ENCODE peak calls at places on chromosomes 6 and 20, in eight cellular contexts. S is IMR-90, T is cardiac fibroblast, E is B cell, N is ovary, R is lower lobe of right lung, O is esophagus squamous epithelium, D is bronchial epithelial cell. B is an unnamed sample.

GRCh38 chr6:122081921-122082320 is 317.5 kb upstream of the HSF2 start:
- DNase-seq in S (no peak), T (no peak), E (no peak), N (no peak), R (no peak), O (no peak), D (no peak), B (no peak)

GRCh38 chr20:63128956-63129355 is 87.0 kb downstream of the YTHDF1 start:
- DNase-seq in S (no peak), T (no peak), E (no peak), N (no peak), R (peak; percentile 37), O (no peak), D (no peak), B (no peak)

GRCh38 chr6:157510329-157511188 is 129.6 kb downstream of the ZDHHC14 start:
- DNase-seq in S (no peak), T (no peak), E (peak; percentile 30), N (no peak), R (no peak), O (no peak), D (no peak), B (no peak)

GRCh38 chr6:110755411-110755834 is 59.8 kb downstream of the CDK19 start:
- DNase-seq in S (peak; percentile 16), T (no peak), E (no peak), N (no peak), R (no peak), O (no peak), D (peak; percentile 10), B (no peak)

GRCh38 chr6:98808522-98809210 is 25.7 kb upstream of the POU3F2 start:
- DNase-seq in S (no peak), T (peak; percentile 29), E (no peak), N (no peak), R (no peak), O (no peak), D (peak; percentile 4), B (no peak)

GRCh38 chr6:100307561-100307960 is 157.2 kb downstream of the SIM1 start:
- DNase-seq in S (no peak), T (no peak), E (no peak), N (no peak), R (no peak), O (no peak), D (peak; percentile 34), B (no peak)

GRCh38 chr20:5513975-5514516 is 197.3 kb upstream of the PROKR2 start:
- DNase-seq in S (peak; percentile 49), T (no peak), E (no peak), N (no peak), R (no peak), O (no peak), D (peak; percentile 75), B (no peak)

GRCh38 chr6:109315331-109316129 is 66.7 kb downstream of the CD164 start:
- DNase-seq in S (no peak), T (no peak), E (no peak), N (no peak), R (no peak), O (no peak), D (no peak), B (no peak)

GRCh38 chr20:62054451-62054953 is 11.2 kb downstream of the TAF4 start:
- DNase-seq in S (no peak), T (no peak), E (no peak), N (no peak), R (no peak), O (no peak), D (no peak), B (no peak)

DNA sequence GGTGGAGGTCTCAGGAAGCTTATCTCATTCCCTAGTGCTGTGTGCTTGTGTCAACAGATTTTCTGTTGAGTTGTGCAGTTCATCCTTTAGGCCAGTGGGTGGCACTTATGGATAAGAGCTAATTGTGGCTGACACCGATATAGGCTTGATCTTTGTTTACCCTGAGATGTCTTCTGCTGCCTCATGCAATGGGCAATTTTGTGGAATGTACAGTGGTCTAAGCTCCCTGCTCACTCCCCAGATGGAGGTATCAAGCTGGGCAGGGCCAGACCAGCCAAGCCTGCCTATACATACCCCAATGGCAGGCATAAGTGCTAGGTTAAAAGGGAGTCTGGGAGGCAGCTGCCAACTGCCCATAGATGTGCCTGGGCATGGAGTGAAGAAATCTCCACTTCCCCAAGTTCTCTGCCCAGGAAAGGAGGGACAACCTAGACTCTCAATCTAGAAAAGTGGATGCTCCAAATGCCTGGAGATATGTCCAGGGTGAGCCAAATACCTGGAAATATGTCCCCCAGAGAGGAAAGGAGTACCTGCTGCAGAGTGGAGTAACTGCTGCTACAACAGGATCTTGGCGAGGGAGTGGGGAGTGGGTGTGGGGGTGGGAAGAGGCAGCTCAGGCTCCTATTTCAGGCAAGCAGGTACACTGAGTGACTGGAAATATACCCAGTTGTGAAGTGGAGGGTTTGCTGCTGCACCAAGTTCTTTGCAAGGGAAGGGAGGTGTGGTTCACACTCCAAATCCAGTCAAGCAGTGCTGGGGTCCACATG is 53.2 kb upstream of the ARG1 start:
- DNase-seq in S (peak; percentile 45), T (peak; percentile 58), E (peak; percentile 36), N (no peak), R (no peak), O (no peak), D (peak; percentile 57), B (no peak)
- TF ChIP-seq CTCF in S (peak; percentile 54), T (peak; percentile 76), E (peak; percentile 64), N (no peak), R (peak; percentile 49), O (peak; percentile 38), D (peak; percentile 70), B (peak; percentile 43)

DNA sequence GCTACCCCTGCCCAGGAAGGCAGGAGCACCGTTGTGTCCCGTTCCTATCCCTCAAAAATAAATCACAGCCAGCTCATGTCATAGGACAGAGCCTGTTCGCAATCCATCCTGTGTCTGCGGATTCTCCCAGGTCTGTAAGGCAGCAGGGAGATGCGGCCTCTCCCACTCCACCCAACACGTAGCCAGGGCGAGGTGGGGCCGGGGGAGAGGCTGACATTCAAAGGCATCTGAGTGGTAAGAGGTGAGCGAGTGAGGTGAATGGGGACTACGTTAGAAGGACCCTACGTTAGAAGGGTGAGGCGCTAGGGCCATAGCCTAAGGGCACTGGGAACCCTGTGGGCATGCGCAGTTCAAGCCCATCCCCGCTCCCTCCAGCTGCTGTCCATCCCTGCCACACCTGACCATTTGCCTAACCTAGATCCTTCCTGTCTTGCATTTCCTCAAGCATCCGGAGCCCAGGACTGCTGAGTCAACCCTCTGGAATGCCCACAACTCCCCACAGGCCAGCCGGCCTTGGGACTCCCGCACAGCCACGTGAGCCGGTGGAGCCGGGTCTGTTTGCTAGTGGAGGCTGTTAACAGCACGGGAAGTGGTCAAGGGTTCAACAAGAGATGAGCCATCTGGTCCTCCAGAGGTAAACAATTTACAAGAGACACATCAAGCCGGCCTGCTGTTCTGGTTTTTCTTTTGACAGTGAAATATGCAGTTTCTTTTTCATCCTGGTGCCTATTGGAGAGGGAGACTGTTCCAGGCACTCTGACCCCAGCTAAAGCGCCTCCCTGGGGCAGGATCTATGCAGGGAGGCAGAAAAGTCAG is 45.9 kb downstream of the RIPOR3 start:
- DNase-seq in S (peak; percentile 100), T (peak; percentile 99), E (no peak), N (peak; percentile 89), R (peak; percentile 59), O (no peak), D (peak; percentile 83), B (no peak)
- TF ChIP-seq CTCF in S (peak; percentile 10), T (no peak), E (no peak), N (no peak), R (no peak), O (no peak), D (no peak), B (no peak)

GRCh38 chr20:38260025-38260377 is 534 bp downstream of the KIAA1755 start:
- DNase-seq in S (no peak), T (no peak), E (no peak), N (peak; percentile 40), R (no peak), O (no peak), D (no peak), B (no peak)

GRCh38 chr20:38261054-38261390 is 487 bp upstream of the KIAA1755 start:
- DNase-seq in S (no peak), T (no peak), E (no peak), N (no peak), R (no peak), O (no peak), D (no peak), B (no peak)

GRCh38 chr20:38256966-38257365 is 3.6 kb downstream of the KIAA1755 start:
- DNase-seq in S (no peak), T (no peak), E (no peak), N (no peak), R (no peak), O (no peak), D (no peak), B (no peak)

GRCh38 chr20:38258545-38259223 is 1.9 kb downstream of the KIAA1755 start:
- DNase-seq in S (no peak), T (no peak), E (no peak), N (no peak), R (no peak), O (no peak), D (no peak), B (no peak)

GRCh38 chr20:38260378-38261053 is at the start of gene KIAA1755:
- DNase-seq in S (no peak), T (no peak), E (no peak), N (peak; percentile 62), R (no peak), O (no peak), D (no peak), B (no peak)
- TF ChIP-seq CTCF in S (no peak), T (no peak), E (no peak), N (no peak), R (no peak), O (no peak), D (no peak), B (no peak)

GRCh38 chr6:34068462-34069044 is 77.3 kb downstream of the GRM4 start:
- DNase-seq in S (no peak), T (no peak), E (no peak), N (no peak), R (no peak), O (no peak), D (no peak), B (no peak)

GRCh38 chr6:34065470-34066283 is 80.2 kb downstream of the GRM4 start:
- DNase-seq in S (no peak), T (peak; percentile 7), E (no peak), N (peak; percentile 36), R (no peak), O (no peak), D (no peak), B (no peak)

GRCh38 chr6:34066772-34067770 is 78.8 kb downstream of the GRM4 start:
- DNase-seq in S (no peak), T (no peak), E (no peak), N (no peak), R (no peak), O (no peak), D (no peak), B (no peak)

GRCh38 chr6:34066284-34066571 is 79.7 kb downstream of the GRM4 start:
- DNase-seq in S (no peak), T (no peak), E (no peak), N (no peak), R (no peak), O (no peak), D (peak; percentile 72), B (no peak)

GRCh38 chr6:34067814-34068213 is 78.1 kb downstream of the GRM4 start:
- DNase-seq in S (no peak), T (no peak), E (no peak), N (no peak), R (no peak), O (no peak), D (no peak), B (no peak)
- TF ChIP-seq CTCF in S (peak; percentile 11), T (no peak), E (no peak), N (no peak), R (no peak), O (no peak), D (peak; percentile 18), B (no peak)

GRCh38 chr6:155340464-155341129 is 26.3 kb upstream of the TFB1M start:
- DNase-seq in S (peak; percentile 61), T (peak; percentile 50), E (no peak), N (no peak), R (no peak), O (no peak), D (peak; percentile 25), B (no peak)
- TF ChIP-seq CTCF in S (peak; percentile 56), T (peak; percentile 78), E (no peak), N (no peak), R (no peak), O (no peak), D (peak; percentile 47), B (no peak)